ENCODE peak calls at places on chromosomes 4 and X, in eight cellular contexts. D is fibroblast of lung, T is H9, E is HepG2, J is mesenchymal stem cell, G is GM23248, K is astrocyte, U is neuronal stem cell. S is an unnamed sample.

GRCh38 chr4:52251864-52252263 is 200.8 kb downstream of the SPATA18 start:
- DNase-seq in D (no peak), T (no peak), E (no peak), J (no peak), G (peak; percentile 31), K (no peak), U (no peak), S (no peak)

GRCh38 chr4:133483600-133484246 is 334.6 kb downstream of the PCDH10 start:
- DNase-seq in D (peak; percentile 60), T (no peak), E (peak; percentile 43), J (peak; percentile 62), G (peak; percentile 8), K (peak; percentile 47), U (no peak), S (peak; percentile 40)

GRCh38 chr4:102789317-102789717 is 28.5 kb upstream of the MANBA start:
- DNase-seq in D (peak; percentile 84), T (no peak), E (no peak), J (no peak), G (peak; percentile 52), K (peak; percentile 63), U (no peak), S (no peak)

GRCh38 chrX:53004038-53004437 is 44.6 kb upstream of the GPR173 start:
- DNase-seq in D (no peak), T (no peak), E (no peak), J (no peak), G (no peak), K (no peak), U (no peak), S (no peak)

GRCh38 chrX:15908891-15909290 is 54.3 kb upstream of the AP1S2 start:
- DNase-seq in D (no peak), T (no peak), E (peak; percentile 12), J (no peak), G (no peak), K (no peak), U (no peak), S (peak; percentile 54)

GRCh38 chr4:114272226-114272625 is 292.8 kb upstream of the ARSJ start:
- DNase-seq in D (peak; percentile 98), T (no peak), E (no peak), J (peak; percentile 89), G (peak; percentile 96), K (peak; percentile 100), U (no peak), S (no peak)

GRCh38 chrX:68895339-68896250 is 66.8 kb downstream of the EFNB1 start:
- DNase-seq in D (peak; percentile 63), T (no peak), E (peak; percentile 3), J (peak; percentile 76), G (peak; percentile 18), K (peak; percentile 68), U (no peak), S (no peak)

GRCh38 chrX:43718956-43719355 is 62.9 kb downstream of the MAOA start:
- DNase-seq in D (no peak), T (no peak), E (no peak), J (no peak), G (no peak), K (no peak), U (no peak), S (no peak)

GRCh38 chrX:16946971-16947562 is 609 bp downstream of the REPS2 start:
- DNase-seq in D (no peak), T (no peak), E (no peak), J (no peak), G (peak; percentile 4), K (no peak), U (no peak), S (peak; percentile 21)

GRCh38 chr4:173040200-173040599 is 128.4 kb upstream of the GALNT7 start:
- DNase-seq in D (peak; percentile 60), T (no peak), E (no peak), J (peak; percentile 15), G (no peak), K (no peak), U (no peak), S (peak; percentile 15)

GRCh38 chr4:15765910-15766703 is 12.0 kb upstream of the CD38 start:
- DNase-seq in D (no peak), T (no peak), E (no peak), J (no peak), G (no peak), K (no peak), U (no peak), S (no peak)

GRCh38 chr4:15402146-15402545 is 25.7 kb upstream of the C1QTNF7 start:
- DNase-seq in D (peak; percentile 81), T (no peak), E (no peak), J (peak; percentile 35), G (peak; percentile 60), K (peak; percentile 36), U (no peak), S (no peak)

GRCh38 chr4:39932776-39933402 is 44.8 kb downstream of the PDS5A start:
- DNase-seq in D (no peak), T (no peak), E (no peak), J (peak; percentile 55), G (no peak), K (peak; percentile 12), U (no peak), S (no peak)

GRCh38 chrX:111170017-111170416 is 74.0 kb downstream of the PAK3 start:
- DNase-seq in D (peak; percentile 0), T (no peak), E (no peak), J (no peak), G (no peak), K (peak; percentile 3), U (no peak), S (no peak)

GRCh38 chr4:17811078-17811603 is 362 bp downstream of the NCAPG start:
- DNase-seq in D (no peak), T (no peak), E (no peak), J (no peak), G (peak; percentile 75), K (no peak), U (no peak), S (no peak)

GRCh38 chr4:183469327-183469726 is 24.9 kb downstream of the CDKN2AIP start:
- DNase-seq in D (no peak), T (no peak), E (no peak), J (peak; percentile 27), G (no peak), K (no peak), U (no peak), S (no peak)
- H3K9ac ChIP-seq in D (no peak overlapping the region), T (no peak overlapping the region), E (no peak overlapping the region), J (no peak overlapping the region), G (no peak overlapping the region), K (no peak overlapping the region), U (no peak overlapping the region), S (no peak overlapping the region)

GRCh38 chrX:71095971-71096701 is 485 bp downstream of the FOXO4 start:
- DNase-seq in D (no peak), T (no peak), E (no peak), J (no peak), G (peak; percentile 28), K (peak; percentile 15), U (no peak), S (peak; percentile 58)
- H3K9ac ChIP-seq in D (no peak overlapping the region), T (peak overlapping the region; percentile 61), E (peak overlapping the region; percentile 60), J (peak overlapping the region; percentile 60), G (peak overlapping the region; percentile 74), K (peak overlapping the region; percentile 78), U (peak overlapping the region; percentile 72), S (no peak overlapping the region)

DNA sequence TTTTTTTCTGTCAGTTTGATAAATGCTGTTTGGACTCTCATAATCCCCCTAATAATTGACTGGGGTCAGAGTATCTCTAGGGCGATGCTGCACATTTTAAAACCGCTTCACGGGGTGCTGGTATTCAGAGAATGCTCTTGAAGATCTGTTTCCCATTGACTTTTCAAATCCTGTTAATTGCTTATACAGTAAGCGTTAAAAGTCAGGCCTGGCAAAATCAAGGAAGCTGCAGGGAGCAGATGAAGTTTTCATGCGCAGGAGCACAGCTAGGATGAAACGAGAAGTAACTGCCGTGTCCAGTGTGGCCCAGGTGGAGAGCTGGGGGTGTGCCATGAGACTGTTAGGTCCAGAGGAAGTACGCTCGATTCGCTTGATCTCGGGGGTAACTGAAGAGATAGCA is 312.9 kb downstream of the TRIML1 start:
- DNase-seq in D (no peak), T (no peak), E (no peak), J (no peak), G (no peak), K (no peak), U (no peak), S (peak; percentile 72)
- H3K9ac ChIP-seq in D (no peak overlapping the region), T (peak overlapping the region; percentile 5), E (no peak overlapping the region), J (peak overlapping the region; percentile 47), G (no peak overlapping the region), K (no peak overlapping the region), U (no peak overlapping the region), S (no peak overlapping the region)

DNA sequence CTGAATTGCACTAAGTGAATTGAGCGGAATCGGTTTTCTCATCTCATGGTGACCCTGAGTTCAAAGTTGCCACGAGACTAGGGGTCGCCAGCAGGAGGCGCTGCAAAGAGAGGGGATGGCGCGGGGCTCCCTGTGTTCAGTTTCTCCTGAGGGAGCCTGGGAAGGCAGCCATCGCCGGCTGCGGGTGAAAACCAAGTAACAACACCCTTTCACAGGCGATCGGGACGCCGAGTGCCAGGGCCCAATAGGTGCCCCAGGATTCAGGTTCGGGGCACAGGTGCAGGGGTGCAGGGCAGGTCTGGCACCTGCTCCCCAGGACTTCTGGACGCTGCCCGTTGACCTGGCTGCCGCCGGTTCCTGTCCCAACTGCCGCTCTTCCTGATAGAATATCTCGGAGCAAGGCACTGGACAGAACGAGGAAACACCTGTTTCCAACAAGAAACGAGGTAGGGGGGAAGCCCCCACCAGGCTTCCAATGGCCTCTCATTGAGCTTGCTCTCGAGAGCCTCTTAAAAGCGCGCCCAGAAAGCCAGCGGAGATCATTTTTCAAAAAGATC is 1.1 kb upstream of the FGF16 start:
- DNase-seq in D (no peak), T (peak; percentile 60), E (no peak), J (no peak), G (no peak), K (no peak), U (no peak), S (peak; percentile 48)
- H3K9ac ChIP-seq in D (no peak overlapping the region), T (peak overlapping the region; percentile 47), E (no peak overlapping the region), J (peak overlapping the region; percentile 78), G (peak overlapping the region; percentile 49), K (no peak overlapping the region), U (no peak overlapping the region), S (no peak overlapping the region)

S was measured in neural progenitor cell.